ENCODE peak calls at places on chromosome 15, in nine cellular contexts. Z, J, W, X, Y, U, S, G and V are unnamed samples.

GRCh38 chr15:52794665-52795463 is 4.7 kb upstream of the ONECUT1 start:
- DNase-seq in W (no peak), X (no peak), U (no peak), S (no peak), Y (no peak), Z (no peak), J (no peak), G (no peak), V (no peak)

GRCh38 chr15:52228928-52229327 is 37.7 kb upstream of the GNB5 start:
- DNase-seq in S (no peak), Z (no peak), W (no peak), X (peak; percentile 34), U (no peak), G (peak; percentile 34), J (no peak), Y (peak; percentile 76), V (peak; percentile 86)

GRCh38 chr15:71337197-71337845 is 222.1 kb downstream of the THSD4 start:
- DNase-seq in X (peak; percentile 46), S (no peak), Y (no peak), J (peak; percentile 54), U (no peak), Z (no peak), G (no peak), W (no peak), V (peak; percentile 98)

GRCh38 chr15:66097151-66098018 is 156.2 kb downstream of the MEGF11 start:
- DNase-seq in S (no peak), Y (no peak), G (no peak), X (no peak), W (no peak), U (no peak), Z (no peak), J (no peak), V (no peak)

GRCh38 chr15:42584031-42584765 is 8.8 kb downstream of the STARD9 start:
- DNase-seq in U (no peak), J (no peak), Z (no peak), S (no peak), X (peak; percentile 31), Y (no peak), W (no peak), G (no peak), V (no peak)

GRCh38 chr15:99895956-99896311 is 162.7 kb upstream of the LYSMD4 start:
- DNase-seq in Z (no peak), X (no peak), G (no peak), W (no peak), S (no peak), Y (no peak), U (no peak), J (no peak), V (no peak)

GRCh38 chr15:80523746-80524145 is 119.6 kb downstream of the ARNT2 start:
- DNase-seq in W (no peak), Z (no peak), S (no peak), Y (no peak), X (no peak), U (no peak), G (no peak), J (no peak), V (no peak)

GRCh38 chr15:69820819-69821218 is 276.9 kb downstream of the TLE3 start:
- DNase-seq in U (no peak), J (no peak), W (no peak), Y (no peak), S (no peak), X (no peak), G (no peak), Z (no peak), V (no peak)

GRCh38 chr15:88878720-88879184 is 16.6 kb downstream of the HAPLN3 start:
- DNase-seq in Y (peak; percentile 44), X (peak; percentile 73), W (no peak), U (no peak), Z (no peak), S (no peak), G (peak; percentile 72), J (no peak), V (peak; percentile 32)

GRCh38 chr15:68411276-68411675 is 20.7 kb downstream of the ITGA11 start:
- DNase-seq in J (no peak), X (no peak), G (no peak), U (no peak), S (no peak), Z (no peak), Y (no peak), W (no peak), V (no peak)

GRCh38 chr15:88620995-88621772 is at the start of gene AEN:
- DNase-seq in U (peak; percentile 65), J (peak; percentile 85), Y (peak; percentile 98), X (peak; percentile 99), S (peak; percentile 85), W (peak; percentile 90), Z (peak; percentile 84), G (peak; percentile 92), V (peak; percentile 88)

GRCh38 chr15:57112178-57112577 is 193.7 kb downstream of the TCF12 start:
- DNase-seq in X (no peak), G (peak; percentile 35), Y (no peak), U (no peak), W (no peak), Z (no peak), S (no peak), J (no peak), V (no peak)

GRCh38 chr15:48317221-48317620 is 14.0 kb upstream of the DUT start:
- DNase-seq in Y (no peak), U (no peak), W (no peak), G (no peak), Z (no peak), X (no peak), J (no peak), S (no peak), V (peak; percentile 20)

GRCh38 chr15:100994597-100995446 is 75.7 kb downstream of the LRRK1 start:
- DNase-seq in Y (no peak), W (no peak), X (no peak), S (no peak), U (no peak), G (no peak), J (no peak), Z (no peak), V (peak; percentile 49)

GRCh38 chr15:80945605-80946004 is 44.0 kb downstream of the MESD start:
- DNase-seq in Y (no peak), J (no peak), U (no peak), G (no peak), S (no peak), W (no peak), X (no peak), Z (no peak), V (no peak)

GRCh38 chr15:52803543-52804306 is 13.6 kb upstream of the ONECUT1 start:
- DNase-seq in Z (no peak), X (no peak), W (no peak), G (peak; percentile 43), S (no peak), J (no peak), Y (peak; percentile 15), U (no peak), V (no peak)

GRCh38 chr15:99931703-99932603 is 198.7 kb upstream of the LYSMD4 start:
- DNase-seq in Y (no peak), U (no peak), X (no peak), J (no peak), Z (peak; percentile 2), W (no peak), S (no peak), G (no peak), V (peak; percentile 56)